ENCODE peak calls at places on chromosomes 12 and 14, in six cellular contexts. T is epithelial cell of esophagus, U is COLO829, L is NCI-H1436, M is AG04449, I is neural progenitor cell. B is an unnamed sample.

GRCh38 chr12:56206373-56207166 is 15.2 kb downstream of the RNF41 start:
- DNase-seq in T (peak; percentile 63), U (no peak), L (no peak), M (no peak), I (peak; percentile 69), B (no peak)

GRCh38 chr12:76945867-76946266 is 67.0 kb upstream of the CSRP2 start:
- DNase-seq in T (peak; percentile 39), U (no peak), L (no peak), M (no peak), I (no peak), B (no peak)

GRCh38 chr14:67705211-67705610 is 3.5 kb downstream of the RDH12 start:
- DNase-seq in T (peak; percentile 80), U (no peak), L (no peak), M (no peak), I (no peak), B (no peak)

GRCh38 chr14:59187802-59188460 is 536 bp upstream of the DAAM1 start:
- DNase-seq in T (peak; percentile 19), U (no peak), L (peak; percentile 20), M (no peak), I (peak; percentile 77), B (no peak)

GRCh38 chr14:38113546-38113945 is 94.2 kb upstream of the SSTR1 start:
- DNase-seq in T (no peak), U (no peak), L (no peak), M (no peak), I (no peak), B (no peak)

GRCh38 chr12:113097716-113098427 is 37.7 kb downstream of the RASAL1 start:
- DNase-seq in T (no peak), U (peak; percentile 34), L (no peak), M (no peak), I (peak; percentile 74), B (no peak)

GRCh38 chr14:71371711-71372396 is 464.6 kb downstream of the PCNX1 start:
- DNase-seq in T (peak; percentile 92), U (no peak), L (no peak), M (no peak), I (no peak), B (peak; percentile 67)

GRCh38 chr14:50363734-50364113 is 33.0 kb downstream of the CDKL1 start:
- DNase-seq in T (peak; percentile 15), U (no peak), L (no peak), M (no peak), I (no peak), B (no peak)

GRCh38 chr12:13347241-13348043 is 150.9 kb downstream of the EMP1 start:
- DNase-seq in T (peak; percentile 72), U (no peak), L (no peak), M (peak; percentile 59), I (no peak), B (peak; percentile 93)

GRCh38 chr12:3728686-3729085 is 24.2 kb downstream of the CRACR2A start:
- DNase-seq in T (no peak), U (no peak), L (no peak), M (no peak), I (no peak), B (no peak)

GRCh38 chr12:116759783-116760581 is 21.9 kb downstream of the RNFT2 start:
- DNase-seq in T (no peak), U (no peak), L (no peak), M (no peak), I (no peak), B (no peak)

GRCh38 chr12:84911331-84912190 is 1.0 kb downstream of the SLC6A15 start:
- DNase-seq in T (peak; percentile 90), U (peak; percentile 81), L (peak; percentile 46), M (no peak), I (peak; percentile 93), B (no peak)

GRCh38 chr12:104412681-104413080 is 44.1 kb upstream of the CHST11 start:
- DNase-seq in T (no peak), U (no peak), L (no peak), M (no peak), I (no peak), B (no peak)

GRCh38 chr14:39459795-39460478 is 27.7 kb upstream of the FBXO33 start:
- DNase-seq in T (no peak), U (no peak), L (no peak), M (no peak), I (no peak), B (peak; percentile 2)

GRCh38 chr12:88339254-88339949 is 197.3 kb downstream of the TMTC3 start:
- DNase-seq in T (peak; percentile 80), U (no peak), L (no peak), M (no peak), I (no peak), B (peak; percentile 65)

GRCh38 chr12:109759076-109759420 is 45.4 kb downstream of the FAM222A start:
- DNase-seq in T (no peak), U (no peak), L (no peak), M (no peak), I (no peak), B (no peak)

B was measured in skeletal muscle cell.